ENCODE peak calls at places on chromosomes 5 and 9, in seven cellular contexts. One of them, this sample, is unnamed.
A peak's percentile ranks its signal among the peaks of the same experiment; 100 is the strongest.

GRCh38 chr9:129148463-129149204 is 29.4 kb downstream of the IER5L start:
- DNase-seq in activated CD4-positive, alpha-beta T cell treated with anti-CD3 and anti-CD28 coated beads for 48 hours: no peak
- DNase-seq in effector memory CD8-positive, alpha-beta T cell: no peak
- DNase-seq in dorsolateral prefrontal cortex: no peak
- DNase-seq in stimulated activated CD4-positive, alpha-beta T cell treated with anti-CD3 and anti-CD28 coated beads, Interleukin-2, amount 100 ng/mL, for 48 hours: no peak
- DNase-seq in epithelial cell of esophagus: no peak
- DNase-seq in NCI-H1092 treated with DMSO at 0.1 percent for 48 hours: no peak
- DNase-seq in this sample: no peak

GRCh38 chr5:9544502-9545300 is 1.2 kb downstream of the SEMA5A start:
- DNase-seq in dorsolateral prefrontal cortex: peak; percentile 73
- DNase-seq in activated CD4-positive, alpha-beta T cell treated with anti-CD3 and anti-CD28 coated beads for 48 hours: peak; percentile 64
- DNase-seq in stimulated activated CD4-positive, alpha-beta T cell treated with anti-CD3 and anti-CD28 coated beads, Interleukin-2, amount 100 ng/mL, for 48 hours: peak; percentile 50
- DNase-seq in NCI-H1092 treated with DMSO at 0.1 percent for 48 hours: peak; percentile 25
- DNase-seq in effector memory CD8-positive, alpha-beta T cell: no peak
- DNase-seq in epithelial cell of esophagus: peak; percentile 85
- DNase-seq in this sample: peak; percentile 72

GRCh38 chr5:157271740-157272271 is 5.9 kb downstream of the CYFIP2 start:
- DNase-seq in stimulated activated CD4-positive, alpha-beta T cell treated with anti-CD3 and anti-CD28 coated beads, Interleukin-2, amount 100 ng/mL, for 48 hours: no peak
- DNase-seq in effector memory CD8-positive, alpha-beta T cell: peak; percentile 87
- DNase-seq in NCI-H1092 treated with DMSO at 0.1 percent for 48 hours: no peak
- DNase-seq in activated CD4-positive, alpha-beta T cell treated with anti-CD3 and anti-CD28 coated beads for 48 hours: peak; percentile 91
- DNase-seq in epithelial cell of esophagus: no peak
- DNase-seq in dorsolateral prefrontal cortex: no peak
- DNase-seq in this sample: no peak

GRCh38 chr9:126965541-126966428 is 51.2 kb downstream of the RALGPS1 start:
- DNase-seq in NCI-H1092 treated with DMSO at 0.1 percent for 48 hours: peak; percentile 11
- DNase-seq in activated CD4-positive, alpha-beta T cell treated with anti-CD3 and anti-CD28 coated beads for 48 hours: peak; percentile 55
- DNase-seq in effector memory CD8-positive, alpha-beta T cell: peak; percentile 35
- DNase-seq in dorsolateral prefrontal cortex: peak; percentile 69
- DNase-seq in epithelial cell of esophagus: peak; percentile 66
- DNase-seq in stimulated activated CD4-positive, alpha-beta T cell treated with anti-CD3 and anti-CD28 coated beads, Interleukin-2, amount 100 ng/mL, for 48 hours: peak; percentile 28
- DNase-seq in this sample: peak; percentile 53

GRCh38 chr9:117703538-117703937 is 665 bp upstream of the TLR4 start:
- DNase-seq in dorsolateral prefrontal cortex: no peak
- DNase-seq in activated CD4-positive, alpha-beta T cell treated with anti-CD3 and anti-CD28 coated beads for 48 hours: no peak
- DNase-seq in effector memory CD8-positive, alpha-beta T cell: no peak
- DNase-seq in epithelial cell of esophagus: no peak
- DNase-seq in stimulated activated CD4-positive, alpha-beta T cell treated with anti-CD3 and anti-CD28 coated beads, Interleukin-2, amount 100 ng/mL, for 48 hours: no peak
- DNase-seq in NCI-H1092 treated with DMSO at 0.1 percent for 48 hours: no peak
- DNase-seq in this sample: no peak

GRCh38 chr9:92208693-92209524 is 84.6 kb downstream of the IARS1 start:
- DNase-seq in activated CD4-positive, alpha-beta T cell treated with anti-CD3 and anti-CD28 coated beads for 48 hours: no peak
- DNase-seq in NCI-H1092 treated with DMSO at 0.1 percent for 48 hours: no peak
- DNase-seq in epithelial cell of esophagus: no peak
- DNase-seq in stimulated activated CD4-positive, alpha-beta T cell treated with anti-CD3 and anti-CD28 coated beads, Interleukin-2, amount 100 ng/mL, for 48 hours: no peak
- DNase-seq in effector memory CD8-positive, alpha-beta T cell: no peak
- DNase-seq in dorsolateral prefrontal cortex: no peak
- DNase-seq in this sample: no peak

GRCh38 chr5:105885266-105885665 is 1785.5 kb downstream of the EFNA5 start:
- DNase-seq in activated CD4-positive, alpha-beta T cell treated with anti-CD3 and anti-CD28 coated beads for 48 hours: no peak
- DNase-seq in dorsolateral prefrontal cortex: no peak
- DNase-seq in NCI-H1092 treated with DMSO at 0.1 percent for 48 hours: no peak
- DNase-seq in epithelial cell of esophagus: peak; percentile 46
- DNase-seq in stimulated activated CD4-positive, alpha-beta T cell treated with anti-CD3 and anti-CD28 coated beads, Interleukin-2, amount 100 ng/mL, for 48 hours: no peak
- DNase-seq in effector memory CD8-positive, alpha-beta T cell: no peak
- DNase-seq in this sample: no peak

GRCh38 chr9:70120834-70121510 is 77.3 kb downstream of the MAMDC2 start:
- DNase-seq in dorsolateral prefrontal cortex: no peak
- DNase-seq in effector memory CD8-positive, alpha-beta T cell: no peak
- DNase-seq in epithelial cell of esophagus: peak; percentile 93
- DNase-seq in stimulated activated CD4-positive, alpha-beta T cell treated with anti-CD3 and anti-CD28 coated beads, Interleukin-2, amount 100 ng/mL, for 48 hours: no peak
- DNase-seq in activated CD4-positive, alpha-beta T cell treated with anti-CD3 and anti-CD28 coated beads for 48 hours: peak; percentile 22
- DNase-seq in NCI-H1092 treated with DMSO at 0.1 percent for 48 hours: no peak
- DNase-seq in this sample: no peak

GRCh38 chr9:115328228-115328627 is 210.3 kb upstream of the TNC start:
- DNase-seq in epithelial cell of esophagus: peak; percentile 3
- DNase-seq in activated CD4-positive, alpha-beta T cell treated with anti-CD3 and anti-CD28 coated beads for 48 hours: no peak
- DNase-seq in effector memory CD8-positive, alpha-beta T cell: no peak
- DNase-seq in dorsolateral prefrontal cortex: no peak
- DNase-seq in NCI-H1092 treated with DMSO at 0.1 percent for 48 hours: no peak
- DNase-seq in stimulated activated CD4-positive, alpha-beta T cell treated with anti-CD3 and anti-CD28 coated beads, Interleukin-2, amount 100 ng/mL, for 48 hours: no peak
- DNase-seq in this sample: no peak

GRCh38 chr5:150485770-150486401 is 22.0 kb upstream of the NDST1 start:
- DNase-seq in effector memory CD8-positive, alpha-beta T cell: no peak
- DNase-seq in stimulated activated CD4-positive, alpha-beta T cell treated with anti-CD3 and anti-CD28 coated beads, Interleukin-2, amount 100 ng/mL, for 48 hours: peak; percentile 5
- DNase-seq in activated CD4-positive, alpha-beta T cell treated with anti-CD3 and anti-CD28 coated beads for 48 hours: peak; percentile 46
- DNase-seq in NCI-H1092 treated with DMSO at 0.1 percent for 48 hours: peak; percentile 32
- DNase-seq in epithelial cell of esophagus: no peak
- DNase-seq in dorsolateral prefrontal cortex: peak; percentile 66
- DNase-seq in this sample: no peak

GRCh38 chr9:108889649-108890067 is 27.6 kb downstream of the ACTL7A start:
- DNase-seq in NCI-H1092 treated with DMSO at 0.1 percent for 48 hours: no peak
- DNase-seq in epithelial cell of esophagus: no peak
- DNase-seq in dorsolateral prefrontal cortex: no peak
- DNase-seq in stimulated activated CD4-positive, alpha-beta T cell treated with anti-CD3 and anti-CD28 coated beads, Interleukin-2, amount 100 ng/mL, for 48 hours: no peak
- DNase-seq in effector memory CD8-positive, alpha-beta T cell: no peak
- DNase-seq in activated CD4-positive, alpha-beta T cell treated with anti-CD3 and anti-CD28 coated beads for 48 hours: no peak
- DNase-seq in this sample: no peak

GRCh38 chr9:92512622-92513021 is 23.2 kb downstream of the ECM2 start:
- DNase-seq in NCI-H1092 treated with DMSO at 0.1 percent for 48 hours: no peak
- DNase-seq in stimulated activated CD4-positive, alpha-beta T cell treated with anti-CD3 and anti-CD28 coated beads, Interleukin-2, amount 100 ng/mL, for 48 hours: no peak
- DNase-seq in dorsolateral prefrontal cortex: no peak
- DNase-seq in effector memory CD8-positive, alpha-beta T cell: no peak
- DNase-seq in activated CD4-positive, alpha-beta T cell treated with anti-CD3 and anti-CD28 coated beads for 48 hours: no peak
- DNase-seq in epithelial cell of esophagus: no peak
- DNase-seq in this sample: no peak

GRCh38 chr5:8456846-8457186 is 587.9 kb downstream of the MTRR start:
- DNase-seq in effector memory CD8-positive, alpha-beta T cell: no peak
- DNase-seq in dorsolateral prefrontal cortex: no peak
- DNase-seq in stimulated activated CD4-positive, alpha-beta T cell treated with anti-CD3 and anti-CD28 coated beads, Interleukin-2, amount 100 ng/mL, for 48 hours: no peak
- DNase-seq in activated CD4-positive, alpha-beta T cell treated with anti-CD3 and anti-CD28 coated beads for 48 hours: no peak
- DNase-seq in NCI-H1092 treated with DMSO at 0.1 percent for 48 hours: no peak
- DNase-seq in epithelial cell of esophagus: no peak
- DNase-seq in this sample: no peak

GRCh38 chr9:126147620-126148522 is 178.8 kb upstream of the MVB12B start:
- DNase-seq in activated CD4-positive, alpha-beta T cell treated with anti-CD3 and anti-CD28 coated beads for 48 hours: no peak
- DNase-seq in stimulated activated CD4-positive, alpha-beta T cell treated with anti-CD3 and anti-CD28 coated beads, Interleukin-2, amount 100 ng/mL, for 48 hours: no peak
- DNase-seq in epithelial cell of esophagus: no peak
- DNase-seq in dorsolateral prefrontal cortex: no peak
- DNase-seq in effector memory CD8-positive, alpha-beta T cell: no peak
- DNase-seq in NCI-H1092 treated with DMSO at 0.1 percent for 48 hours: no peak
- DNase-seq in this sample: no peak

GRCh38 chr9:19102181-19102630 is 498 bp downstream of the HAUS6 start:
- DNase-seq in epithelial cell of esophagus: peak; percentile 34
- DNase-seq in activated CD4-positive, alpha-beta T cell treated with anti-CD3 and anti-CD28 coated beads for 48 hours: peak; percentile 24
- DNase-seq in stimulated activated CD4-positive, alpha-beta T cell treated with anti-CD3 and anti-CD28 coated beads, Interleukin-2, amount 100 ng/mL, for 48 hours: peak; percentile 15
- DNase-seq in dorsolateral prefrontal cortex: peak; percentile 5
- DNase-seq in effector memory CD8-positive, alpha-beta T cell: peak; percentile 23
- DNase-seq in NCI-H1092 treated with DMSO at 0.1 percent for 48 hours: peak; percentile 47
- DNase-seq in this sample: no peak

GRCh38 chr9:95003694-95004451 is 277.4 kb downstream of the AOPEP start:
- DNase-seq in activated CD4-positive, alpha-beta T cell treated with anti-CD3 and anti-CD28 coated beads for 48 hours: peak; percentile 34
- DNase-seq in NCI-H1092 treated with DMSO at 0.1 percent for 48 hours: peak; percentile 50
- DNase-seq in stimulated activated CD4-positive, alpha-beta T cell treated with anti-CD3 and anti-CD28 coated beads, Interleukin-2, amount 100 ng/mL, for 48 hours: peak; percentile 10
- DNase-seq in effector memory CD8-positive, alpha-beta T cell: no peak
- DNase-seq in epithelial cell of esophagus: peak; percentile 61
- DNase-seq in dorsolateral prefrontal cortex: peak; percentile 48
- DNase-seq in this sample: peak; percentile 32

GRCh38 chr5:65441800-65442199 is 39.9 kb downstream of the ADAMTS6 start:
- DNase-seq in epithelial cell of esophagus: no peak
- DNase-seq in activated CD4-positive, alpha-beta T cell treated with anti-CD3 and anti-CD28 coated beads for 48 hours: no peak
- DNase-seq in effector memory CD8-positive, alpha-beta T cell: no peak
- DNase-seq in NCI-H1092 treated with DMSO at 0.1 percent for 48 hours: no peak
- DNase-seq in dorsolateral prefrontal cortex: no peak
- DNase-seq in stimulated activated CD4-positive, alpha-beta T cell treated with anti-CD3 and anti-CD28 coated beads, Interleukin-2, amount 100 ng/mL, for 48 hours: no peak
- DNase-seq in this sample: no peak